ENCODE peak calls at places on chromosome 10, in six cellular contexts. O is activated CD8-positive, alpha-beta memory T cell treated with anti-CD3 and anti-CD28 coated beads, Interleukin-2, amount 50 U/mL, for 48 hours; P is GM04504; U is posterior vena cava; F is fibroblast of pulmonary artery; G is astrocyte of the spinal cord. C is an unnamed sample.

GRCh38 chr10:125102216-125102615 is 58.1 kb downstream of the CTBP2 start:
- DNase-seq in O (no peak), P (peak; percentile 53), U (no peak), F (peak; percentile 72), G (peak; percentile 69), C (no peak)

GRCh38 chr10:88565072-88565471 is 18.0 kb downstream of the RNLS start:
- DNase-seq in O (no peak), P (no peak), U (no peak), F (peak; percentile 72), G (peak; percentile 56), C (peak; percentile 60)

GRCh38 chr10:128470302-128470962 is 344.2 kb upstream of the MKI67 start:
- DNase-seq in O (no peak), P (no peak), U (no peak), F (no peak), G (no peak), C (no peak)

GRCh38 chr10:95513941-95514392 is 47.2 kb downstream of the SORBS1 start:
- DNase-seq in O (no peak), P (no peak), U (no peak), F (peak; percentile 59), G (peak; percentile 68), C (peak; percentile 85)

GRCh38 chr10:24802378-24802777 is 78.7 kb upstream of the ARHGAP21 start:
- DNase-seq in O (no peak), P (no peak), U (no peak), F (no peak), G (no peak), C (no peak)

GRCh38 chr10:69847883-69848282 is 46.2 kb downstream of the COL13A1 start:
- DNase-seq in O (no peak), P (no peak), U (no peak), F (no peak), G (no peak), C (no peak)

GRCh38 chr10:104642311-104643022 is 1.4 kb downstream of the SORCS3 start:
- DNase-seq in O (peak; percentile 64), P (no peak), U (peak; percentile 83), F (no peak), G (peak; percentile 12), C (no peak)

GRCh38 chr10:92903633-92904032 is 55.3 kb downstream of the EXOC6 start:
- DNase-seq in O (no peak), P (no peak), U (no peak), F (no peak), G (no peak), C (no peak)

GRCh38 chr10:122164028-122164601 is 107.0 kb upstream of the BTBD16 start:
- DNase-seq in O (no peak), P (no peak), U (peak; percentile 54), F (no peak), G (peak; percentile 39), C (no peak)

GRCh38 chr10:58868736-58869435 is 307.6 kb upstream of the PHYHIPL start:
- DNase-seq in O (no peak), P (peak; percentile 11), U (no peak), F (no peak), G (no peak), C (peak; percentile 58)

GRCh38 chr10:123480845-123481244 is 185.3 kb upstream of the GPR26 start:
- DNase-seq in O (no peak), P (no peak), U (no peak), F (no peak), G (no peak), C (no peak)

GRCh38 chr10:73910764-73911552 is at the start of gene PLAU:
- DNase-seq in O (peak; percentile 72), P (no peak), U (peak; percentile 91), F (no peak), G (peak; percentile 58), C (peak; percentile 77)

GRCh38 chr10:29083096-29083495 is 205.8 kb upstream of the LYZL1 start:
- DNase-seq in O (no peak), P (no peak), U (no peak), F (no peak), G (peak; percentile 61), C (no peak)

GRCh38 chr10:109966961-109967738 is 40.6 kb upstream of the ADD3 start:
- DNase-seq in O (no peak), P (no peak), U (no peak), F (peak; percentile 88), G (peak; percentile 75), C (peak; percentile 36)

GRCh38 chr10:86065711-86066251 is 300.8 kb downstream of the GRID1 start:
- DNase-seq in O (peak; percentile 28), P (no peak), U (no peak), F (no peak), G (no peak), C (no peak)

GRCh38 chr10:110556993-110557601 is 10.4 kb upstream of the SMC3 start:
- DNase-seq in O (peak; percentile 79), P (no peak), U (no peak), F (peak; percentile 73), G (peak; percentile 42), C (peak; percentile 38)

GRCh38 chr10:86644412-86645110 is 9.8 kb upstream of the OPN4 start:
- DNase-seq in O (peak; percentile 48), P (no peak), U (peak; percentile 73), F (no peak), G (peak; percentile 59), C (peak; percentile 50)

GRCh38 chr10:102927311-102928010 is 9.4 kb downstream of the CNNM2 start:
- DNase-seq in O (no peak), P (no peak), U (no peak), F (no peak), G (no peak), C (no peak)

GRCh38 chr10:10362780-10363179 is 654.9 kb upstream of the CELF2 start:
- DNase-seq in O (no peak), P (no peak), U (no peak), F (no peak), G (no peak), C (no peak)

GRCh38 chr10:71572962-71573361 is 146.6 kb downstream of the C10orf105 start:
- DNase-seq in O (no peak), P (no peak), U (no peak), F (no peak), G (no peak), C (no peak)

GRCh38 chr10:58967551-58968418 is 208.7 kb upstream of the PHYHIPL start:
- DNase-seq in O (no peak), P (no peak), U (no peak), F (no peak), G (no peak), C (no peak)

GRCh38 chr10:95819620-95820329 is 63.8 kb downstream of the ENTPD1 start:
- DNase-seq in O (no peak), P (no peak), U (no peak), F (peak; percentile 61), G (no peak), C (no peak)

GRCh38 chr10:44946201-44946600 is 13.4 kb upstream of the RASSF4 start:
- DNase-seq in O (no peak), P (no peak), U (no peak), F (no peak), G (no peak), C (peak; percentile 55)

GRCh38 chr10:35890061-35890969 is 248.2 kb upstream of the FZD8 start:
- DNase-seq in O (no peak), P (no peak), U (no peak), F (no peak), G (no peak), C (no peak)

GRCh38 chr10:109592391-109592790 is 330.9 kb downstream of the XPNPEP1 start:
- DNase-seq in O (no peak), P (no peak), U (no peak), F (no peak), G (no peak), C (peak; percentile 8)

GRCh38 chr10:47354162-47354561 is 6.0 kb downstream of the RBP3 start:
- DNase-seq in O (no peak), P (no peak), U (peak; percentile 31), F (peak; percentile 30), G (peak; percentile 11), C (no peak)

GRCh38 chr10:74419491-74420466 is 268.8 kb downstream of the ADK start:
- DNase-seq in O (no peak), P (no peak), U (no peak), F (peak; percentile 30), G (peak; percentile 29), C (peak; percentile 60)

GRCh38 chr10:128727114-128727513 is 600.9 kb upstream of the MKI67 start:
- DNase-seq in O (no peak), P (no peak), U (no peak), F (no peak), G (no peak), C (no peak)

GRCh38 chr10:13761490-13762091 is 174.8 kb downstream of the PRPF18 start:
- DNase-seq in O (no peak), P (no peak), U (no peak), F (no peak), G (no peak), C (no peak)

GRCh38 chr10:131726460-131726861 is 174.3 kb upstream of the PPP2R2D start:
- DNase-seq in O (no peak), P (no peak), U (peak; percentile 84), F (no peak), G (no peak), C (no peak)

GRCh38 chr10:88754272-88754671 is 5.5 kb upstream of the LIPN start:
- DNase-seq in O (no peak), P (peak; percentile 59), U (no peak), F (peak; percentile 31), G (peak; percentile 15), C (peak; percentile 67)

GRCh38 chr10:11881477-11882417 is 58.6 kb downstream of the PROSER2 start:
- DNase-seq in O (no peak), P (no peak), U (no peak), F (no peak), G (no peak), C (no peak)

GRCh38 chr10:12617205-12618175 is 268.1 kb downstream of the CAMK1D start:
- DNase-seq in O (no peak), P (no peak), U (no peak), F (no peak), G (no peak), C (no peak)

GRCh38 chr10:95832216-95833037 is 75.3 kb upstream of the CC2D2B start:
- DNase-seq in O (no peak), P (no peak), U (no peak), F (no peak), G (no peak), C (no peak)

C was measured in LHCN-M2.